ENCODE peak calls at places on chromosome 12, in four cellular contexts. C, G, K and J are unnamed samples.

GRCh38 chr12:122067966-122068365 is 10.6 kb upstream of the MLXIP start:
- DNase-seq in K (peak), C (no peak), G (no peak), J (no peak)

GRCh38 chr12:74515849-74516248 is 21.8 kb upstream of the ATXN7L3B start:
- DNase-seq in G (no peak), K (no peak), C (no peak), J (no peak)

GRCh38 chr12:92029136-92029535 is 116.5 kb downstream of the BTG1 start:
- DNase-seq in C (no peak), G (no peak), K (no peak), J (no peak)

GRCh38 chr12:102816816-102817434 is 100.1 kb downstream of the PAH start:
- DNase-seq in G (no peak), C (peak), K (no peak), J (no peak)

GRCh38 chr12:24922109-24922508 is 26.8 kb downstream of the BCAT1 start:
- DNase-seq in C (no peak), K (no peak), G (no peak), J (no peak)

GRCh38 chr12:49511410-49511809 is 27.4 kb upstream of the KCNH3 start:
- DNase-seq in K (no peak), G (no peak), C (peak), J (no peak)

GRCh38 chr12:19167708-19168107 is 38.2 kb downstream of the PLEKHA5 start:
- DNase-seq in K (no peak), G (no peak), C (no peak), J (no peak)

GRCh38 chr12:1914116-1914911 is 4.1 kb downstream of the CACNA2D4 start:
- DNase-seq in K (no peak), G (peak), C (no peak), J (no peak)

GRCh38 chr12:12159988-12160387 is 89.2 kb downstream of the BCL2L14 start:
- DNase-seq in C (no peak), K (no peak), G (no peak), J (no peak)

GRCh38 chr12:47307680-47308399 is 228.1 kb upstream of the AMIGO2 start:
- DNase-seq in G (no peak), K (peak), C (peak), J (peak)

GRCh38 chr12:12784911-12785814 is at the start of gene APOLD1:
- DNase-seq in C (no peak), K (no peak), G (peak), J (no peak)

GRCh38 chr12:61916856-61917255 is 343.3 kb upstream of the USP15 start:
- DNase-seq in G (no peak), C (no peak), K (no peak), J (peak)

GRCh38 chr12:5309654-5310053 is 122.3 kb upstream of the NTF3 start:
- DNase-seq in K (no peak), G (no peak), C (no peak), J (no peak)

GRCh38 chr12:54891717-54892478 is 37.6 kb downstream of the MUCL1 start:
- DNase-seq in G (no peak), C (peak), K (no peak), J (no peak)

GRCh38 chr12:91189526-91189925 is 6.9 kb upstream of the DCN start:
- DNase-seq in G (no peak), C (no peak), K (no peak), J (no peak)

GRCh38 chr12:64946132-64946829 is 121.8 kb downstream of the TBC1D30 start:
- DNase-seq in C (no peak), K (no peak), G (no peak), J (no peak)

GRCh38 chr12:26317942-26318565 is 122.7 kb downstream of the SSPN start:
- DNase-seq in K (no peak), C (no peak), G (no peak), J (no peak)

GRCh38 chr12:113980537-113981337 is 14.6 kb upstream of the RBM19 start:
- DNase-seq in G (peak), K (no peak), C (peak), J (peak)

GRCh38 chr12:32577328-32577727 is 101.8 kb upstream of the DNM1L start:
- DNase-seq in C (no peak), K (no peak), G (no peak), J (no peak)

GRCh38 chr12:132561784-132562156 is 48.6 kb downstream of the LRCOL1 start:
- DNase-seq in K (no peak), C (no peak), G (peak), J (peak)

GRCh38 chr12:106753526-106753925 is 21.0 kb upstream of the RIC8B start:
- DNase-seq in C (no peak), G (no peak), K (peak), J (no peak)

GRCh38 chr12:26963413-26963812 is 25.1 kb downstream of the FGFR1OP2 start:
- DNase-seq in K (no peak), G (no peak), C (no peak), J (no peak)

GRCh38 chr12:27064397-27065342 is 17.7 kb downstream of the C12orf71 start:
- DNase-seq in G (no peak), K (peak), C (no peak), J (no peak)

GRCh38 chr12:49088190-49088931 is 6.2 kb downstream of the DHH start:
- DNase-seq in K (peak), G (peak), C (peak), J (peak)

GRCh38 chr12:22101749-22102243 is 55.8 kb downstream of the CMAS start:
- DNase-seq in K (no peak), C (no peak), G (no peak), J (no peak)

GRCh38 chr12:13211859-13212664 is 15.5 kb downstream of the EMP1 start:
- DNase-seq in K (no peak), G (peak), C (peak), J (peak)

GRCh38 chr12:57517187-57517586 is 3.1 kb downstream of the DDIT3 start:
- DNase-seq in G (no peak), C (no peak), K (no peak), J (no peak)

GRCh38 chr12:130266751-130267150 is 70.9 kb upstream of the PIWIL1 start:
- DNase-seq in C (no peak), G (peak), K (no peak), J (peak)
- TF ChIP-seq SUZ12 in C (no peak), G (no peak), K (no peak), J (no peak)

DNA sequence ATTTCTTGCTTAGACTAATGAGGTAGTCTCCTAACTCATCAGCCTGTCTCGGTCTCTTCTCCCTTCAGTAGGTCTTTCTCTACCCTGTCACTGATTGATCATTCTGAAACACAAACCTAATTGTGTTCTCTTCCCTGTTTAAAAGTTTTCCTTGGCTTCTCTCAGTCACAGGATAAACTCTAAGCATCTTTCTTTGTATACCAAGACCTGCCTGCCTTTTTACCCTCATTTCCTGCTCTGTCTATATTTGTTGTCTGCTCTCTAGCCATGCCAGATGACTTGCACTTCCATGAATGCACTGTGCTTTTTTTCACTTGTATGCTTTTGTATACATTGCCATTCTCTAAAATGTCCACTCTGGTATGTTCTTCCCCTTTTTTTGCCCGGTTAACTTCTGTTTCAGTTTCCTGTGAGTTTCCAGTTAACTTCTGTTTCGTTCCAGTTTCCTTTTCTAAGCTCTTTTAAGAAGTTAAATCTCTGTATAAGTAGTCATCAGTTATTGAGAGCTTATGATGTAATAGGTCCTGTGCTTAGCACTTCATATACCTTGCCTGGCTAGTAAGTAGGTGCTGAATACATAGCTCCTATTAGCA is 12.8 kb downstream of the DIP2B start:
- DNase-seq in G (no peak), C (peak), K (peak), J (no peak)
- H3K9ac ChIP-seq in G (no peak), C (no peak), K (peak), J (no peak)

GRCh38 chr12:30985814-30986452 is 59.4 kb downstream of the TSPAN11 start:
- DNase-seq in C (peak), K (no peak), G (peak), J (peak)
- TF ChIP-seq SUZ12 in C (no peak), K (no peak), G (no peak), J (no peak)

GRCh38 chr12:31004666-31005065 is 69.0 kb upstream of the DDX11 start:
- DNase-seq in C (no peak), K (no peak), G (no peak), J (no peak)

GRCh38 chr12:31002361-31002725 is 71.3 kb upstream of the DDX11 start:
- DNase-seq in K (no peak), C (no peak), G (no peak), J (no peak)

GRCh38 chr12:31002999-31003398 is 70.7 kb upstream of the DDX11 start:
- DNase-seq in K (peak), G (no peak), C (no peak), J (no peak)

GRCh38 chr12:31005256-31005943 is 68.3 kb upstream of the DDX11 start:
- DNase-seq in K (no peak), G (no peak), C (no peak), J (no peak)

GRCh38 chr12:31003861-31004640 is 69.6 kb upstream of the DDX11 start:
- DNase-seq in G (no peak), C (no peak), K (no peak), J (no peak)
- H3K9ac ChIP-seq in G (no peak), C (no peak), K (no peak), J (no peak)

GRCh38 chr12:101407438-101408345 is at the start of gene ARL1:
- DNase-seq in C (peak), G (peak), K (peak), J (peak)

GRCh38 chr12:101407054-101407437 is 526 bp downstream of the ARL1 start:
- DNase-seq in K (no peak), G (no peak), C (peak), J (no peak)
- TF ChIP-seq SUZ12 in K (no peak), G (no peak), C (no peak), J (no peak)

DNA sequence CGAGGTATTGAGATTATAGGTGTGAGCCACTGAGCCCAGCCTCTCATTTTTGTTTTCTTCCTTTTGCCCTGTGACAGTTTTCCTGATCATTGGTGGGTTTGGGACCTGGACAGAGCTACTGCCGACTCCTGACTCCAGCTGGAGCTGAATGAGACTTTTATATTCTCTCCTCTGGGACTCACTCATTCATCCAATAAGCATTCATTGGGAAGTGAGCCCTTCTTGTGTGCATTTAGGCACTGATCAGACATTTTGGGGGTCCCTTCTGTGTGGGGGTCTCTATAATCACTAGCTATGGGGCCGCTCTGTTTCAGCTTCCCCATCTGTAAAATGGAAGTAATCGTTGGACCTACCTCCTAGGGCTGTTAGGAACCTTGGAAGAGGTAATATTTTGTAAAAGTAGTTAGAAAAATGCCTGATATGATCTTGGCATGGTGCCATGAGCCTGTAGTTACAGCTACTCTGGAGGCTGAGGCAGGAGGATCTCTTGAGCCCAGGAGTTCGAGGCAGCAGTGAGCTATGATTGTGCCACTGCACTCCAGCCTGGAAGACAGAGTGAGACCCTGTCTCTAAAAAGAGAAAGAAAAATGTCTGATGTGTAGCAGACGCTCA is 7.2 kb downstream of the SH2B3 start:
- DNase-seq in K (no peak), C (no peak), G (no peak), J (no peak)
- H3K9ac ChIP-seq in K (no peak), C (no peak), G (no peak), J (peak)

DNA sequence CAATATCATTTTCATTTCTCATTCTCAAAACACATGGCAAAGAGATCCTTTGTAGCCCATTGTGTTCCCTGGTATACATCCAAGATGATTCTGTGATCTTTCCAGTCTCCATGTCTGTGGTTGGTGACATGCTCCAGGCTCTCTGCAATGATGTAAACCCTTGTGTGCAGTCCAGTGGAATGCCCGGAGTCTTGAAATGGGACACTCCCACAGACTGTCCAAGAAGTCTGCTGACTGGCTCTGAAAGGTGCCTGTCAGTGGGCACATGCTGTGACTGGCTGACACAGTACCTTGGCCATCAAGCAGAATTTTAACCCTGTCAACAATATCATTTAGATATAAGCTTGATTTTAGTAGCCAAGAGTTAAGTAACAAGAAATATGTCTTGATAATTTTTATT is 96.0 kb downstream of the FIGNL2 start:
- DNase-seq in K (no peak), G (no peak), C (no peak), J (no peak)
- TF ChIP-seq SUZ12 in K (no peak), G (no peak), C (no peak), J (no peak)

DNA sequence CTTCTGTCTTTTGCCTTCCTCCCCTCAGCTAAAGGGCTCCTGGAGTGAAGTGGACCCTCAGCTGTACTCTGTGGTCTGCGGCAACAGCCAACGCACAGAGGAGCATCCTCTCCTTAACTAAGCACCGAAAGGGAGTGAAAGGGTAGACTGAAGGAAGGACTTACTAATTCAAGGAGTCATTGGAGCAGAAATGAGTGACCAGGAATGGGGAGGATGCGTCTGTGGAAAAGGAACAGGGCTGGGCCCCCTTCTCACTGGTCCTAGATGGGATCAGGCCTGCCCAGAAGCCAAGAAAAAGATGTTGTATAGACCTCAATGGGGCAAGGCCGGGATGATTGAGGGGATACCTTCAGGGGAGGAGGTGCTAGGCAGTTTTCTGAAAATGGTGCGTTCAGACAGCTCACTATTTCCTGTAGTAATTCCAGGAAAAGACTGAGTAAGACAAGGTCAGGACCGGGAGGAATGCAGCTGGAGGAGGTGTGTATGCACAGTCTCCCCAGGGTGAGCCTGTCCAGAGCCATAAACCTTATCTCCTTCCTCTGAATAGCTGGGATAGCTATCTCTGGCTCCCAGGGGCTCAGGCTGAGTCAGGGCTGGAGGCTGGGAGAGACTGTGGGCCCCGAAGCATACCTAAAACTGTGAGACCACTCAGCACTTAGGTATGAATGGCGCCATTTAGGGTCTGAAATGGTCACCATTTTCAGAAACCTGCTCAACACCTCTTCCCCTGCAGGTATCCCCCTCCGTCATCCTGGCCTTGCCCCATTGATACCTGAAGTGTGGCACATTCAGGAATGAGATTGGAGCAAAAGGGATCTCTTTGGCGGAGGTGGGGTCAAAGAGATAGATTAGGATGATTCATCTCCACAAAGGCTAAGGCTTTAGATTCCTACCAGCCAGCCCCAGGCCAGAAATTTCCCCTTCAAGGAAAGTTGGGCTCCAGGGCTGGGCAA is 20.2 kb upstream of the KRT8 start:
- DNase-seq in K (no peak), G (no peak), C (peak), J (no peak)
- H3K9ac ChIP-seq in K (no peak), G (no peak), C (peak), J (peak)

GRCh38 chr12:117485984-117486839 is 124.8 kb upstream of the NOS1 start:
- DNase-seq in G (no peak), K (no peak), C (no peak), J (no peak)

GRCh38 chr12:117484901-117485300 is 123.5 kb upstream of the NOS1 start:
- DNase-seq in G (no peak), K (no peak), C (no peak), J (no peak)

GRCh38 chr12:117486840-117487659 is 125.6 kb upstream of the NOS1 start:
- DNase-seq in C (no peak), G (no peak), K (no peak), J (no peak)

GRCh38 chr12:117476341-117476740 is 114.9 kb upstream of the NOS1 start:
- DNase-seq in C (no peak), G (no peak), K (no peak), J (no peak)

DNA sequence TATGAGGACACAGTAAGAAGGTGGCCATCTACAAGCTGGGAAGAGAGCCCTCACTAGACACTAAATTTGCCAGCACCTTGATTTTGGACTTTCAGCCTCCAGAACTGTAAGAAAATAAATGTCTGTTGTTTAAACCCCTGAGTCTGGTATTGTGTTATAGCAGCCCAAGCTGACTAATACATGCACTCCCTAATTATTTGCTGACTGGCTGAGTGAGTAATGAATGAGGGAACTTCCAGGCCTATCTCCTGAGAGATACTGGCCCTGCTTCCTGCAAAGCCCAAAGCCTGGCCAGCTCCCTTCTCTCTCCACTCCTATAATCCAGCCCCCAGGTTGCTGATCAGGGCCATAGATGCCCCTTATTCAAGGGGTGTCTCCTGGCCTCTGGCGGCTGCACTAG is 120.0 kb upstream of the NOS1 start:
- DNase-seq in K (no peak), G (no peak), C (no peak), J (no peak)
- TF ChIP-seq SUZ12 in K (no peak), G (no peak), C (no peak), J (no peak)